ENCODE peak calls at places on chromosomes 5 and 9, in five cellular contexts. Z is NCI-H1417; B is Panc1; T is nucleus accumbens; E is activated naive CD8-positive, alpha-beta T cell treated with anti-CD3 and anti-CD28 coated beads for 36 hours. U is an unnamed sample.

GRCh38 chr9:28435456-28435855 is 862.2 kb upstream of the C9orf72 start:
- DNase-seq in Z (no peak), B (no peak), T (no peak), E (no peak), U (no peak)

GRCh38 chr5:150631326-150631701 is 9.1 kb upstream of the SYNPO start:
- DNase-seq in Z (no peak), B (no peak), T (no peak), E (no peak), U (no peak)

GRCh38 chr5:126531543-126532120 is 63.4 kb downstream of the ALDH7A1 start:
- DNase-seq in Z (no peak), B (no peak), T (peak; percentile 6), E (no peak), U (no peak)

GRCh38 chr5:178286226-178287090 is 53.9 kb upstream of the PHYKPL start:
- DNase-seq in Z (no peak), B (no peak), T (no peak), E (no peak), U (no peak)

GRCh38 chr5:55820488-55820887 is 30.7 kb upstream of the IL31RA start:
- DNase-seq in Z (no peak), B (no peak), T (no peak), E (no peak), U (no peak)

GRCh38 chr9:81705578-81705977 is 16.2 kb upstream of the TLE1 start:
- DNase-seq in Z (no peak), B (no peak), T (no peak), E (no peak), U (no peak)

GRCh38 chr5:117333011-117333410 is 758.4 kb upstream of the SEMA6A start:
- DNase-seq in Z (no peak), B (no peak), T (no peak), E (no peak), U (no peak)

GRCh38 chr5:133129192-133129748 is 77.5 kb downstream of the HSPA4 start:
- DNase-seq in Z (no peak), B (no peak), T (no peak), E (no peak), U (no peak)

GRCh38 chr5:149719666-149720065 is 10.4 kb upstream of the PPARGC1B start:
- DNase-seq in Z (peak; percentile 3), B (no peak), T (no peak), E (no peak), U (no peak)

GRCh38 chr9:127370651-127371648 is 26.0 kb upstream of the SLC2A8 start:
- DNase-seq in Z (no peak), B (no peak), T (no peak), E (no peak), U (no peak)

GRCh38 chr5:171483453-171484177 is 64.2 kb downstream of the FGF18 start:
- DNase-seq in Z (no peak), B (no peak), T (peak; percentile 12), E (no peak), U (no peak)

GRCh38 chr9:120032639-120033038 is 547.3 kb downstream of the CDK5RAP2 start:
- DNase-seq in Z (no peak), B (no peak), T (no peak), E (no peak), U (no peak)

GRCh38 chr5:170393958-170394357 is 4.8 kb upstream of the KCNMB1 start:
- DNase-seq in Z (peak; percentile 40), B (no peak), T (no peak), E (no peak), U (no peak)

GRCh38 chr5:31833005-31833404 is 194.1 kb downstream of the PDZD2 start:
- DNase-seq in Z (no peak), B (no peak), T (no peak), E (no peak), U (no peak)

GRCh38 chr9:134212809-134213507 is 48.6 kb upstream of the RNU6ATAC start:
- DNase-seq in Z (no peak), B (no peak), T (no peak), E (no peak), U (no peak)

GRCh38 chr5:463952-464351 is 21.0 kb downstream of the EXOC3 start:
- DNase-seq in Z (no peak), B (no peak), T (no peak), E (peak; percentile 60), U (peak; percentile 81)

GRCh38 chr9:15510789-15511575 is at the start of gene PSIP1:
- DNase-seq in Z (peak; percentile 93), B (peak; percentile 15), T (peak; percentile 85), E (peak; percentile 86), U (peak; percentile 93)

GRCh38 chr5:157558089-157558595 is 17.4 kb downstream of the ADAM19 start:
- DNase-seq in Z (peak; percentile 28), B (no peak), T (no peak), E (no peak), U (no peak)

GRCh38 chr9:125361837-125362531 is 100.4 kb downstream of the GAPVD1 start:
- DNase-seq in Z (no peak), B (no peak), T (no peak), E (no peak), U (peak; percentile 47)

GRCh38 chr5:14557840-14558239 is 23.8 kb upstream of the OTULINL start:
- DNase-seq in Z (no peak), B (no peak), T (no peak), E (no peak), U (no peak)

GRCh38 chr5:107665036-107665435 is 5.7 kb downstream of the EFNA5 start:
- DNase-seq in Z (no peak), B (no peak), T (no peak), E (no peak), U (no peak)